ENCODE peak calls at places on chromosomes 5 and 9, in six cellular contexts. M is neuronal stem cell, W is H1, B is IMR-90, O is H9, N is trophoblast cell. Z is an unnamed sample.
A peak's percentile ranks its signal among the peaks of the same experiment; 100 is the strongest.

GRCh38 chr5:88883059-88883565 is at the start of gene MEF2C:
- DNase-seq in N (peak; percentile 27), B (peak; percentile 81), M (peak; percentile 63), O (peak; percentile 55), W (peak; percentile 62), Z (peak; percentile 91)

GRCh38 chr5:155943516-155944407 is 383.2 kb upstream of the SGCD start:
- DNase-seq in N (peak; percentile 17), O (peak; percentile 63), W (peak; percentile 53), B (peak; percentile 70), M (peak; percentile 39), Z (peak; percentile 50)

GRCh38 chr9:26463841-26464240 is 428.8 kb downstream of the CAAP1 start:
- DNase-seq in N (no peak), W (no peak), O (no peak), B (no peak), M (no peak), Z (no peak)

GRCh38 chr5:39765381-39765780 is 340.6 kb upstream of the DAB2 start:
- DNase-seq in B (peak; percentile 60), W (no peak), M (no peak), O (no peak), N (no peak), Z (peak; percentile 11)

GRCh38 chr9:130060296-130060695 is 6.6 kb downstream of the GPR107 start:
- DNase-seq in W (no peak), M (no peak), O (no peak), B (no peak), N (no peak), Z (no peak)

GRCh38 chr5:170805666-170806065 is 22.1 kb downstream of the GABRP start:
- DNase-seq in M (no peak), B (no peak), O (no peak), N (no peak), W (no peak), Z (no peak)

GRCh38 chr9:34577635-34578240 is 11.8 kb downstream of the CNTFR start:
- DNase-seq in M (no peak), B (no peak), N (no peak), W (no peak), O (peak; percentile 78), Z (no peak)

GRCh38 chr9:104810421-104811339 is 46.8 kb downstream of the NIPSNAP3B start:
- DNase-seq in M (no peak), B (peak; percentile 59), W (no peak), N (peak; percentile 20), O (no peak), Z (peak; percentile 6)

GRCh38 chr9:98159790-98160189 is 32.6 kb downstream of the CORO2A start:
- DNase-seq in O (no peak), M (no peak), W (no peak), N (peak; percentile 90), B (no peak), Z (no peak)

GRCh38 chr9:33198163-33198562 is 31.0 kb upstream of the B4GALT1 start:
- DNase-seq in M (no peak), W (no peak), O (no peak), N (no peak), B (peak; percentile 45), Z (no peak)

GRCh38 chr9:15824310-15824709 is 271.5 kb downstream of the CCDC171 start:
- DNase-seq in O (no peak), W (no peak), M (no peak), B (peak; percentile 21), N (no peak), Z (peak; percentile 9)

GRCh38 chr9:128625391-128626145 is 31.1 kb downstream of the DYNC2I2 start:
- DNase-seq in O (no peak), B (no peak), M (no peak), W (no peak), N (no peak), Z (no peak)

GRCh38 chr5:16712600-16712999 is 95.8 kb upstream of the RETREG1 start:
- DNase-seq in N (no peak), O (no peak), W (no peak), M (no peak), B (peak; percentile 14), Z (no peak)

GRCh38 chr5:132243366-132243977 is 14.0 kb upstream of the PDLIM4 start:
- DNase-seq in O (no peak), B (no peak), N (no peak), M (no peak), W (no peak), Z (no peak)

GRCh38 chr9:34010979-34011378 is 37.7 kb downstream of the UBAP2 start:
- DNase-seq in N (no peak), M (no peak), B (no peak), O (no peak), W (no peak), Z (no peak)

GRCh38 chr9:136847065-136847826 is 2.0 kb upstream of the PHPT1 start:
- DNase-seq in O (peak; percentile 93), N (peak; percentile 50), B (peak; percentile 39), M (peak; percentile 70), W (peak; percentile 86), Z (peak; percentile 87)

GRCh38 chr9:137028281-137029057 is 432 bp upstream of the ABCA2 start:
- DNase-seq in M (peak; percentile 75), N (peak; percentile 19), B (peak; percentile 11), O (peak; percentile 55), W (peak; percentile 77), Z (peak; percentile 41)

GRCh38 chr9:77099388-77099787 is 77.9 kb upstream of the VPS13A start:
- DNase-seq in M (no peak), W (no peak), B (no peak), O (no peak), N (no peak), Z (no peak)

GRCh38 chr9:95565982-95566381 is 49.2 kb upstream of the PTCH1 start:
- DNase-seq in B (no peak), N (no peak), W (no peak), O (no peak), M (no peak), Z (no peak)

GRCh38 chr5:11384441-11385250 is 519.6 kb downstream of the CTNND2 start:
- DNase-seq in O (peak; percentile 39), W (peak; percentile 62), B (no peak), N (no peak), M (no peak), Z (no peak)

GRCh38 chr9:3993783-3994182 is 306.1 kb downstream of the GLIS3 start:
- DNase-seq in W (no peak), M (no peak), B (no peak), N (no peak), O (no peak), Z (no peak)

GRCh38 chr5:34044950-34045525 is 2.0 kb upstream of the C1QTNF3 start:
- DNase-seq in O (no peak), W (no peak), M (no peak), B (no peak), N (no peak), Z (no peak)

GRCh38 chr5:141701341-141702119 is 19.5 kb upstream of the ARAP3 start:
- DNase-seq in O (no peak), N (no peak), M (no peak), W (no peak), B (no peak), Z (no peak)

GRCh38 chr5:131795879-131796792 is 681 bp downstream of the FNIP1 start:
- DNase-seq in W (peak; percentile 73), N (peak; percentile 61), M (peak; percentile 43), B (peak; percentile 51), O (peak; percentile 46), Z (peak; percentile 67)

GRCh38 chr5:68251386-68251785 is 35.8 kb downstream of the PIK3R1 start:
- DNase-seq in O (no peak), N (no peak), M (no peak), W (no peak), B (peak; percentile 31), Z (peak; percentile 45)

DNA sequence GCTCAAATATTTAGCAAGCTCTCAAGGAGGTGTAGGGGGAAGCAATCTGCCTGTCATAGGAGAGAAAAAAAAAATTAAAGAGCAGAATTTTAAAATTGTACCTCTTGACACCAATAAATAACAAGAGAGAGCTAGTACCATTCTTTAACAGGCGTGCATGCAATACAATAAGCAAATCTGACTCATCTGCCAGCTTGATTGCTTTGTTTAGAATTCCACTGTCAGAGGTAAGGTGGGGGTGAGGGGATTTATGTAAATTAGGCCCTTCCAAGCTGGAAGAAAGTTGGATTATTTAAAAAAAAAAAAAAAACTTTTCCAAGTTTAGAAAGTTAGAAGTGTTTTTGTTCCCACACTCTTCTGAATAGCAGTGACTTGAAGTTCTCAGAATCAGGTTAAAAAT is 477.3 kb downstream of the TLE4 start:
- DNase-seq in O (no peak), N (no peak), M (no peak), W (no peak), B (peak; percentile 7), Z (peak; percentile 29)
- H4K91ac ChIP-seq in O (no peak overlapping the region), N (no peak overlapping the region), M (no peak overlapping the region), W (no peak overlapping the region), B (no peak overlapping the region), Z (no peak overlapping the region)

GRCh38 chr9:81986051-81986450 is 2.5 kb upstream of the SPATA31D1 start:
- DNase-seq in W (no peak), M (no peak), N (peak; percentile 51), O (no peak), B (no peak), Z (no peak)

GRCh38 chr9:81989700-81990099 is 1.1 kb downstream of the SPATA31D1 start:
- DNase-seq in W (no peak), M (no peak), B (no peak), O (no peak), N (no peak), Z (no peak)

GRCh38 chr9:81981881-81982280 is 6.7 kb upstream of the SPATA31D1 start:
- DNase-seq in M (no peak), W (no peak), N (no peak), B (no peak), O (no peak), Z (no peak)

GRCh38 chr9:81980568-81980967 is 8.0 kb upstream of the SPATA31D1 start:
- DNase-seq in W (no peak), O (no peak), N (no peak), B (peak; percentile 6), M (no peak), Z (no peak)

GRCh38 chr9:81984911-81985310 is 3.7 kb upstream of the SPATA31D1 start:
- DNase-seq in N (no peak), O (no peak), W (no peak), M (no peak), B (peak; percentile 53), Z (no peak)
- H4K91ac ChIP-seq in N (no peak overlapping the region), O (no peak overlapping the region), W (no peak overlapping the region), M (no peak overlapping the region), B (no peak overlapping the region), Z (no peak overlapping the region)

GRCh38 chr5:57176350-57176857 is 2.5 kb downstream of the GPBP1 start:
- DNase-seq in O (no peak), M (no peak), B (peak; percentile 80), W (no peak), N (no peak), Z (peak; percentile 74)
- H4K91ac ChIP-seq in O (no peak overlapping the region), M (no peak overlapping the region), B (no peak overlapping the region), W (no peak overlapping the region), N (no peak overlapping the region), Z (no peak overlapping the region)

DNA sequence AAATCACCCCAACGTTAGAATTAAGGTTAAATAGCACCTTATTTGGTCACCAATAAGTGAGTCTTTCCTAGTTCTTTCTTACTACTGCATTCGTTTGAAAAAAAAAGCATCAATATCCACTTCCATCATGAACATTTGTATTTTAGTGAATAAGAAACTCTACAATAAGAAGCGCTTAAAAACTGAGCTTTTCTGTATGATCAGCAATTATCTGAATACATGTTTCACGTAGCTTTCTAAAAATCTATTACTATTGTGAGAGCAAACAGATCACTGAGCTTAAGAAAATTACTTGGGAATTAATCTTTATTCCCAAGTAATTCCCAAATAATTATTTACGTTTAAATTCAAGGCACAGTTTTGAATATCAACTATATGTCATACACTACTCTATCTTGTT is 32.5 kb downstream of the ZDHHC21 start:
- DNase-seq in O (no peak), M (no peak), N (no peak), W (no peak), B (no peak), Z (no peak)
- H4K91ac ChIP-seq in O (no peak overlapping the region), M (no peak overlapping the region), N (no peak overlapping the region), W (no peak overlapping the region), B (no peak overlapping the region), Z (no peak overlapping the region)

Z was measured in mesenchymal stem cell.